ENCODE peak calls at places on chromosomes 3 and 15, in nine cellular contexts. One of them, this sample, is unnamed.

GRCh38 chr15:30954674-30955073 is 36.8 kb downstream of the MTMR10 start:
- DNase-seq in pancreas: no peak
- DNase-seq in retina: no peak
- DNase-seq in stimulated activated CD4-positive, alpha-beta T cell treated with anti-CD3 and anti-CD28 coated beads, Interleukin-2, amount 100 ng/mL, for 48 hours: no peak
- DNase-seq in activated T-cell treated with anti-CD3 and anti-CD28 coated beads for 1 hour: no peak
- DNase-seq in stimulated activated naive CD8-positive, alpha-beta T cell treated with anti-CD3 and anti-CD28 coated beads, Interleukin-15, Interleukin-2, amounts not matched to agents 100 U/mL and 50 U/mL, for 24 hours: no peak
- DNase-seq in brain microvascular endothelial cell: no peak
- DNase-seq in MM.1S: no peak
- DNase-seq in body of pancreas: no peak
- DNase-seq in this sample: no peak

GRCh38 chr3:18885612-18886011 is 262.7 kb upstream of the KCNH8 start:
- DNase-seq in pancreas: no peak
- DNase-seq in retina: no peak
- DNase-seq in stimulated activated CD4-positive, alpha-beta T cell treated with anti-CD3 and anti-CD28 coated beads, Interleukin-2, amount 100 ng/mL, for 48 hours: no peak
- DNase-seq in activated T-cell treated with anti-CD3 and anti-CD28 coated beads for 1 hour: no peak
- DNase-seq in stimulated activated naive CD8-positive, alpha-beta T cell treated with anti-CD3 and anti-CD28 coated beads, Interleukin-15, Interleukin-2, amounts not matched to agents 100 U/mL and 50 U/mL, for 24 hours: no peak
- DNase-seq in brain microvascular endothelial cell: no peak
- DNase-seq in MM.1S: no peak
- DNase-seq in body of pancreas: no peak
- DNase-seq in this sample: no peak

GRCh38 chr3:37456270-37456708 is 281.9 kb upstream of the LRRFIP2 start:
- DNase-seq in pancreas: no peak
- DNase-seq in retina: peak
- DNase-seq in stimulated activated CD4-positive, alpha-beta T cell treated with anti-CD3 and anti-CD28 coated beads, Interleukin-2, amount 100 ng/mL, for 48 hours: no peak
- DNase-seq in activated T-cell treated with anti-CD3 and anti-CD28 coated beads for 1 hour: no peak
- DNase-seq in stimulated activated naive CD8-positive, alpha-beta T cell treated with anti-CD3 and anti-CD28 coated beads, Interleukin-15, Interleukin-2, amounts not matched to agents 100 U/mL and 50 U/mL, for 24 hours: no peak
- DNase-seq in brain microvascular endothelial cell: peak
- DNase-seq in MM.1S: no peak
- DNase-seq in body of pancreas: peak
- DNase-seq in this sample: no peak

GRCh38 chr3:57673158-57673557 is 19.7 kb downstream of the DENND6A start:
- DNase-seq in pancreas: no peak
- DNase-seq in retina: no peak
- DNase-seq in stimulated activated CD4-positive, alpha-beta T cell treated with anti-CD3 and anti-CD28 coated beads, Interleukin-2, amount 100 ng/mL, for 48 hours: no peak
- DNase-seq in activated T-cell treated with anti-CD3 and anti-CD28 coated beads for 1 hour: no peak
- DNase-seq in stimulated activated naive CD8-positive, alpha-beta T cell treated with anti-CD3 and anti-CD28 coated beads, Interleukin-15, Interleukin-2, amounts not matched to agents 100 U/mL and 50 U/mL, for 24 hours: no peak
- DNase-seq in brain microvascular endothelial cell: no peak
- DNase-seq in MM.1S: no peak
- DNase-seq in body of pancreas: no peak
- DNase-seq in this sample: no peak

GRCh38 chr15:91408476-91409076 is 308.5 kb downstream of the SV2B start:
- DNase-seq in pancreas: peak
- DNase-seq in retina: no peak
- DNase-seq in stimulated activated CD4-positive, alpha-beta T cell treated with anti-CD3 and anti-CD28 coated beads, Interleukin-2, amount 100 ng/mL, for 48 hours: no peak
- DNase-seq in activated T-cell treated with anti-CD3 and anti-CD28 coated beads for 1 hour: no peak
- DNase-seq in stimulated activated naive CD8-positive, alpha-beta T cell treated with anti-CD3 and anti-CD28 coated beads, Interleukin-15, Interleukin-2, amounts not matched to agents 100 U/mL and 50 U/mL, for 24 hours: no peak
- DNase-seq in brain microvascular endothelial cell: no peak
- DNase-seq in MM.1S: no peak
- DNase-seq in body of pancreas: peak
- DNase-seq in this sample: no peak

GRCh38 chr3:103166890-103167289 is 732.1 kb downstream of the ZPLD1 start:
- DNase-seq in pancreas: no peak
- DNase-seq in retina: no peak
- DNase-seq in stimulated activated CD4-positive, alpha-beta T cell treated with anti-CD3 and anti-CD28 coated beads, Interleukin-2, amount 100 ng/mL, for 48 hours: no peak
- DNase-seq in activated T-cell treated with anti-CD3 and anti-CD28 coated beads for 1 hour: no peak
- DNase-seq in stimulated activated naive CD8-positive, alpha-beta T cell treated with anti-CD3 and anti-CD28 coated beads, Interleukin-15, Interleukin-2, amounts not matched to agents 100 U/mL and 50 U/mL, for 24 hours: no peak
- DNase-seq in brain microvascular endothelial cell: no peak
- DNase-seq in MM.1S: no peak
- DNase-seq in body of pancreas: no peak
- DNase-seq in this sample: no peak

GRCh38 chr3:155553800-155554199 is 191.1 kb downstream of the PLCH1 start:
- DNase-seq in pancreas: no peak
- DNase-seq in retina: no peak
- DNase-seq in stimulated activated CD4-positive, alpha-beta T cell treated with anti-CD3 and anti-CD28 coated beads, Interleukin-2, amount 100 ng/mL, for 48 hours: no peak
- DNase-seq in activated T-cell treated with anti-CD3 and anti-CD28 coated beads for 1 hour: no peak
- DNase-seq in stimulated activated naive CD8-positive, alpha-beta T cell treated with anti-CD3 and anti-CD28 coated beads, Interleukin-15, Interleukin-2, amounts not matched to agents 100 U/mL and 50 U/mL, for 24 hours: no peak
- DNase-seq in brain microvascular endothelial cell: no peak
- DNase-seq in MM.1S: no peak
- DNase-seq in body of pancreas: no peak
- DNase-seq in this sample: no peak

GRCh38 chr3:136070334-136070733 is 104.8 kb downstream of the PPP2R3A start:
- DNase-seq in pancreas: no peak
- DNase-seq in retina: no peak
- DNase-seq in stimulated activated CD4-positive, alpha-beta T cell treated with anti-CD3 and anti-CD28 coated beads, Interleukin-2, amount 100 ng/mL, for 48 hours: no peak
- DNase-seq in activated T-cell treated with anti-CD3 and anti-CD28 coated beads for 1 hour: no peak
- DNase-seq in stimulated activated naive CD8-positive, alpha-beta T cell treated with anti-CD3 and anti-CD28 coated beads, Interleukin-15, Interleukin-2, amounts not matched to agents 100 U/mL and 50 U/mL, for 24 hours: no peak
- DNase-seq in brain microvascular endothelial cell: peak
- DNase-seq in MM.1S: no peak
- DNase-seq in body of pancreas: no peak
- DNase-seq in this sample: peak

GRCh38 chr3:169602482-169602881 is 61.0 kb downstream of the MECOM start:
- DNase-seq in pancreas: no peak
- DNase-seq in retina: no peak
- DNase-seq in stimulated activated CD4-positive, alpha-beta T cell treated with anti-CD3 and anti-CD28 coated beads, Interleukin-2, amount 100 ng/mL, for 48 hours: no peak
- DNase-seq in activated T-cell treated with anti-CD3 and anti-CD28 coated beads for 1 hour: no peak
- DNase-seq in stimulated activated naive CD8-positive, alpha-beta T cell treated with anti-CD3 and anti-CD28 coated beads, Interleukin-15, Interleukin-2, amounts not matched to agents 100 U/mL and 50 U/mL, for 24 hours: no peak
- DNase-seq in brain microvascular endothelial cell: no peak
- DNase-seq in MM.1S: no peak
- DNase-seq in body of pancreas: no peak
- DNase-seq in this sample: no peak

GRCh38 chr3:74564560-74564959 is 49.9 kb downstream of the CNTN3 start:
- DNase-seq in pancreas: no peak
- DNase-seq in retina: no peak
- DNase-seq in stimulated activated CD4-positive, alpha-beta T cell treated with anti-CD3 and anti-CD28 coated beads, Interleukin-2, amount 100 ng/mL, for 48 hours: no peak
- DNase-seq in activated T-cell treated with anti-CD3 and anti-CD28 coated beads for 1 hour: no peak
- DNase-seq in stimulated activated naive CD8-positive, alpha-beta T cell treated with anti-CD3 and anti-CD28 coated beads, Interleukin-15, Interleukin-2, amounts not matched to agents 100 U/mL and 50 U/mL, for 24 hours: no peak
- DNase-seq in brain microvascular endothelial cell: no peak
- DNase-seq in MM.1S: no peak
- DNase-seq in body of pancreas: no peak
- DNase-seq in this sample: no peak

GRCh38 chr15:76204916-76205460 is 106.3 kb downstream of the ETFA start:
- DNase-seq in pancreas: no peak
- DNase-seq in retina: no peak
- DNase-seq in stimulated activated CD4-positive, alpha-beta T cell treated with anti-CD3 and anti-CD28 coated beads, Interleukin-2, amount 100 ng/mL, for 48 hours: no peak
- DNase-seq in activated T-cell treated with anti-CD3 and anti-CD28 coated beads for 1 hour: no peak
- DNase-seq in stimulated activated naive CD8-positive, alpha-beta T cell treated with anti-CD3 and anti-CD28 coated beads, Interleukin-15, Interleukin-2, amounts not matched to agents 100 U/mL and 50 U/mL, for 24 hours: no peak
- DNase-seq in brain microvascular endothelial cell: no peak
- DNase-seq in MM.1S: no peak
- DNase-seq in body of pancreas: no peak
- DNase-seq in this sample: no peak

This sample was measured in AG04449.